ENCODE peak calls at places on chromosome 15, in six cellular contexts. M is hepatocyte, C is AG09319, E is neural crest cell, K is endodermal cell, B is Calu3. R is an unnamed sample.

GRCh38 chr15:71807691-71808091 is 2.7 kb upstream of the NR2E3 start:
- DNase-seq in M (no peak), C (no peak), E (no peak), K (peak; percentile 68), B (no peak), R (no peak)

GRCh38 chr15:24761704-24762302 is 86.2 kb downstream of the NPAP1 start:
- DNase-seq in M (no peak), C (no peak), E (no peak), K (no peak), B (no peak), R (no peak)

GRCh38 chr15:74133071-74133702 is 2.8 kb downstream of the ISLR2 start:
- DNase-seq in M (no peak), C (no peak), E (no peak), K (peak; percentile 77), B (no peak), R (peak; percentile 62)

GRCh38 chr15:90683371-90683770 is 33.8 kb upstream of the BLM start:
- DNase-seq in M (no peak), C (no peak), E (no peak), K (no peak), B (no peak), R (no peak)

GRCh38 chr15:98842973-98843285 is 164.7 kb downstream of the PGPEP1L start:
- DNase-seq in M (no peak), C (no peak), E (no peak), K (no peak), B (no peak), R (no peak)

GRCh38 chr15:62047278-62047847 is 12.9 kb downstream of the VPS13C start:
- DNase-seq in M (no peak), C (no peak), E (no peak), K (no peak), B (no peak), R (no peak)

GRCh38 chr15:51180534-51180933 is 85.8 kb upstream of the TNFAIP8L3 start:
- DNase-seq in M (no peak), C (no peak), E (no peak), K (no peak), B (no peak), R (no peak)

GRCh38 chr15:77017091-77017660 is 22.2 kb downstream of the PSTPIP1 start:
- DNase-seq in M (no peak), C (no peak), E (no peak), K (peak; percentile 37), B (no peak), R (no peak)

GRCh38 chr15:85941186-85941855 is 138.3 kb upstream of the AGBL1 start:
- DNase-seq in M (peak; percentile 77), C (no peak), E (no peak), K (no peak), B (no peak), R (no peak)

GRCh38 chr15:76976572-76977270 is 18.2 kb upstream of the PSTPIP1 start:
- DNase-seq in M (no peak), C (no peak), E (no peak), K (peak; percentile 21), B (no peak), R (peak; percentile 54)

GRCh38 chr15:100781061-100781960 is 98.3 kb upstream of the ALDH1A3 start:
- DNase-seq in M (no peak), C (no peak), E (no peak), K (peak; percentile 43), B (no peak), R (no peak)

GRCh38 chr15:30816430-30816829 is 87.3 kb upstream of the FAN1 start:
- DNase-seq in M (no peak), C (no peak), E (no peak), K (no peak), B (no peak), R (no peak)

GRCh38 chr15:42511010-42511396 is 15.6 kb downstream of the SNAP23 start:
- DNase-seq in M (peak; percentile 11), C (no peak), E (no peak), K (no peak), B (no peak), R (no peak)

GRCh38 chr15:58103482-58103881 is 34.7 kb upstream of the AQP9 start:
- DNase-seq in M (no peak), C (no peak), E (no peak), K (no peak), B (no peak), R (no peak)

GRCh38 chr15:101309436-101310162 is 14.6 kb upstream of the SNRPA1 start:
- DNase-seq in M (no peak), C (no peak), E (no peak), K (peak; percentile 43), B (no peak), R (no peak)

GRCh38 chr15:41013698-41014414 is 60.6 kb downstream of the CHAC1 start:
- DNase-seq in M (no peak), C (no peak), E (no peak), K (no peak), B (no peak), R (peak; percentile 52)

GRCh38 chr15:53658827-53659226 is 100.6 kb downstream of the WDR72 start:
- DNase-seq in M (no peak), C (no peak), E (no peak), K (no peak), B (no peak), R (no peak)

GRCh38 chr15:37112171-37112570 is 11.8 kb upstream of the MEIS2 start:
- DNase-seq in M (no peak), C (no peak), E (no peak), K (no peak), B (no peak), R (no peak)

GRCh38 chr15:74428442-74428787 is 5.3 kb downstream of the SEMA7A start:
- DNase-seq in M (no peak), C (no peak), E (no peak), K (no peak), B (no peak), R (peak; percentile 63)

GRCh38 chr15:35349916-35350315 is 196.0 kb downstream of the DPH6 start:
- DNase-seq in M (no peak), C (no peak), E (no peak), K (no peak), B (no peak), R (no peak)

GRCh38 chr15:85754993-85755392 is 39.7 kb downstream of the KLHL25 start:
- DNase-seq in M (no peak), C (no peak), E (no peak), K (peak; percentile 47), B (no peak), R (no peak)

DNA sequence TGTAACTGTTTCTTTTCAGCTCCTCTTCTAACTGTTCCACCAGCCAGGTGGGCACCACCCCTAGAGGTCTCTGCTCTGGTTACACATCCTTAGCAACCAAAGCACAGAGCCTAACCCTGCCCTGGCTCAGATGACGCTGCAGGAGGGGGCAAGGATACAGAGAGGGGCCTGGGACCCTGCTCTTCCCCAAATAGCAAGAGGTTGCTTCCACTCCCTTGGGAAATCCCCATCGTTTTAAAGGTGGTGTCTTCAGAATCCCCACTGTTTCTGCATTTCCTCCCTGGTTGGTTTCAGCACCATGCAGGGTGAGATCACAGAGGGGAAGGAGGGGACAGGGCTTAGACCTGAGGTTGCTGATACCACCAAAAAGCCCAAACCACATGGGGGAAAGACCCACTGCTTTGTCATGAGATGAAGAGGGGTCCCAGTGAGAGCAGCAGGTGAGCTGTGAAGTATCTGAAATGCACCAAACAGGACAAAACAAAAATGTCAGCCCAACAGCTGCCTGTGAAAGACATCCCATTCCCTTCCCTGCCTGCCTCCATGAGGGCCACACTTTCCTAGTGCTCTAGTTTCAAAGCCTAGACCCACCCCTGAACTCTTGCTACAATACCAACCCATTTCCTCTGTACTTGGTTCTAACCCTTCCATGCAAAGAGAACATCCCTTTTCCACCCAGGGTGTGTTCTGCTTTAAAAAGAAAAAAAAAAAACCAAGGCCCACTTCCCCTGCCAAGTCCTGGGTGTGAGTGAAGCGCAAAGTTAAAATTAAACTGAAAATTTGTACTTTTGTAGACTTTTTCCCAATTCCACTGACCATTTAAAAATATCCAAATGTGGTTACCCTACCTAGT is 29.0 kb downstream of the ANP32A start:
- DNase-seq in M (no peak), C (no peak), E (no peak), K (peak; percentile 82), B (no peak), R (peak; percentile 80)
- TF ChIP-seq CTCF in M (no peak), C (no peak), E (no peak), K (peak; percentile 39), B (no peak), R (no peak)

GRCh38 chr15:75452364-75452967 is 976 bp upstream of the SIN3A start:
- DNase-seq in M (peak; percentile 92), C (no peak), E (peak; percentile 49), K (peak; percentile 88), B (peak; percentile 82), R (peak; percentile 55)

GRCh38 chr15:75451674-75452363 is at the start of gene SIN3A:
- DNase-seq in M (peak; percentile 100), C (peak; percentile 100), E (peak; percentile 92), K (peak; percentile 100), B (peak; percentile 99), R (peak; percentile 84)

GRCh38 chr15:75453703-75454470 is 2.4 kb upstream of the SIN3A start:
- DNase-seq in M (peak; percentile 100), C (peak; percentile 100), E (peak; percentile 92), K (peak; percentile 99), B (peak; percentile 99), R (peak; percentile 93)

GRCh38 chr15:75454471-75455418 is 3.3 kb upstream of the SIN3A start:
- DNase-seq in M (peak; percentile 87), C (no peak), E (peak; percentile 50), K (peak; percentile 87), B (peak; percentile 86), R (peak; percentile 78)

GRCh38 chr15:75452968-75453702 is 1.6 kb upstream of the SIN3A start:
- DNase-seq in M (peak; percentile 65), C (no peak), E (peak; percentile 34), K (peak; percentile 89), B (peak; percentile 59), R (no peak)
- TF ChIP-seq CTCF in M (peak; percentile 36), C (no peak), E (peak; percentile 43), K (peak; percentile 54), B (no peak), R (peak; percentile 49)

GRCh38 chr15:32132850-32133249 is 102.5 kb downstream of the CHRNA7 start:
- DNase-seq in M (no peak), C (no peak), E (no peak), K (no peak), B (no peak), R (no peak)

GRCh38 chr15:32135326-32135725 is 105.0 kb downstream of the CHRNA7 start:
- DNase-seq in M (no peak), C (no peak), E (no peak), K (no peak), B (no peak), R (no peak)

GRCh38 chr15:32134777-32135307 is 104.5 kb downstream of the CHRNA7 start:
- DNase-seq in M (no peak), C (no peak), E (no peak), K (no peak), B (no peak), R (no peak)

GRCh38 chr15:32131803-32132202 is 101.5 kb downstream of the CHRNA7 start:
- DNase-seq in M (no peak), C (no peak), E (no peak), K (no peak), B (no peak), R (no peak)

DNA sequence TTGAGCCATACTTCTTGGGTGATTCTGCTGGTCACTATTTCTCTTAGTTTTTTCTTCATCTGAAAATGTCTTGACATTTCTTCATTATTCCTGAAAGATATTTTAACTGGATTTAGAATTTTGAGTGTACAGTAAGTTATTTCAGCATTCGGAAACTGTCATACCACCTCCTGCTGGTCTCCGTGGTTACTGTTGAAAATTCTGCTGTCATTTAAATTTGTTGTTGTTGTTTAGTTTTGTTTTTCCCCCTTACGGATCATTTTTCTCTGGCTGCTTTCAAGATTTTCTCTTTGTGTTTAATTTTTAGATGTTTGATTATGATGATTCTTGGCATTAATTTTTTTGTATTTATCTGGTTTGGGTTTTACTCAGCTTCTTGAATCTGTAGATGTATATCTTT is 100.5 kb downstream of the CHRNA7 start:
- DNase-seq in M (no peak), C (no peak), E (no peak), K (no peak), B (no peak), R (no peak)
- TF ChIP-seq CTCF in M (no peak), C (no peak), E (no peak), K (peak; percentile 60), B (no peak), R (no peak)

GRCh38 chr15:28918141-28918983 is 32.6 kb downstream of the APBA2 start:
- DNase-seq in M (peak; percentile 69), C (no peak), E (peak; percentile 43), K (peak; percentile 98), B (no peak), R (no peak)
- TF ChIP-seq CTCF in M (peak; percentile 47), C (no peak), E (peak; percentile 53), K (peak; percentile 76), B (no peak), R (no peak)